ENCODE peak calls at places on chromosomes 2 and 18, in seven cellular contexts. T is HEK293T; Z is astrocyte of the hippocampus; S is A549; P is H4; H is foreskin fibroblast; E is stimulated activated CD4-positive, alpha-beta T cell treated with anti-CD3 and anti-CD28 coated beads, Interleukin-1b, Interleukin-23, amount 100 ng/mL, for 1 hour. Q is an unnamed sample.

GRCh38 chr18:38539373-38539772 is 973.8 kb upstream of the CELF4 start:
- DNase-seq in T (no peak), Z (no peak), S (no peak), P (no peak), H (no peak), E (no peak), Q (no peak)

GRCh38 chr2:46387886-46388515 is 90.8 kb downstream of the EPAS1 start:
- DNase-seq in T (no peak), Z (no peak), S (no peak), P (no peak), H (no peak), E (no peak), Q (no peak)

GRCh38 chr18:2979027-2979570 is 33.8 kb downstream of the LPIN2 start:
- DNase-seq in T (no peak), Z (peak), S (no peak), P (no peak), H (peak), E (no peak), Q (no peak)

GRCh38 chr2:64296150-64296500 is 151.9 kb upstream of the PELI1 start:
- DNase-seq in T (no peak), Z (no peak), S (no peak), P (no peak), H (no peak), E (no peak), Q (peak)

GRCh38 chr18:75035944-75036343 is 173.0 kb downstream of the PTGR3 start:
- DNase-seq in T (no peak), Z (no peak), S (no peak), P (no peak), H (no peak), E (no peak), Q (no peak)

GRCh38 chr2:223868005-223868404 is 30.6 kb upstream of the AP1S3 start:
- DNase-seq in T (no peak), Z (no peak), S (no peak), P (no peak), H (no peak), E (no peak), Q (peak)

GRCh38 chr2:64867253-64867996 is 121.8 kb upstream of the SLC1A4 start:
- DNase-seq in T (no peak), Z (no peak), S (no peak), P (no peak), H (no peak), E (no peak), Q (no peak)

GRCh38 chr2:58906151-58906645 is 665.1 kb upstream of the FANCL start:
- DNase-seq in T (no peak), Z (no peak), S (no peak), P (peak), H (no peak), E (no peak), Q (no peak)

GRCh38 chr2:175012516-175012915 is 7.3 kb upstream of the CHN1 start:
- DNase-seq in T (no peak), Z (peak), S (no peak), P (peak), H (no peak), E (no peak), Q (no peak)

GRCh38 chr2:182980115-182980514 is 58.1 kb downstream of the NCKAP1 start:
- DNase-seq in T (peak), Z (peak), S (peak), P (peak), H (peak), E (no peak), Q (peak)

GRCh38 chr2:42922790-42923631 is 130.6 kb upstream of the HAAO start:
- DNase-seq in T (no peak), Z (peak), S (no peak), P (no peak), H (peak), E (no peak), Q (no peak)

GRCh38 chr2:48883661-48884060 is 128.1 kb upstream of the LHCGR start:
- DNase-seq in T (no peak), Z (peak), S (no peak), P (no peak), H (no peak), E (no peak), Q (no peak)

GRCh38 chr2:238853724-238854123 is 5.8 kb downstream of the TWIST2 start:
- DNase-seq in T (no peak), Z (no peak), S (no peak), P (no peak), H (no peak), E (no peak), Q (no peak)

GRCh38 chr18:76345901-76346300 is 149.1 kb downstream of the ZNF516 start:
- DNase-seq in T (no peak), Z (no peak), S (no peak), P (no peak), H (no peak), E (no peak), Q (peak)

GRCh38 chr2:196259507-196260481 is 88.4 kb upstream of the STK17B start:
- DNase-seq in T (no peak), Z (peak), S (peak), P (peak), H (peak), E (no peak), Q (no peak)

GRCh38 chr2:191678437-191679110 is 638 bp downstream of the NABP1 start:
- DNase-seq in T (peak), Z (peak), S (peak), P (peak), H (no peak), E (peak), Q (peak)

GRCh38 chr18:39966275-39966674 is 1988.8 kb upstream of the PIK3C3 start:
- DNase-seq in T (peak), Z (no peak), S (no peak), P (no peak), H (no peak), E (no peak), Q (peak)

GRCh38 chr18:45386256-45386655 is 229.0 kb upstream of the SLC14A2 start:
- DNase-seq in T (peak), Z (peak), S (peak), P (peak), H (no peak), E (no peak), Q (peak)

GRCh38 chr18:67483237-67483636 is 33.3 kb downstream of the DSEL start:
- DNase-seq in T (no peak), Z (peak), S (no peak), P (no peak), H (no peak), E (no peak), Q (no peak)

GRCh38 chr2:116810071-116810470 is 1004.4 kb upstream of the DDX18 start:
- DNase-seq in T (no peak), Z (no peak), S (no peak), P (no peak), H (no peak), E (no peak), Q (no peak)

GRCh38 chr2:20300656-20301055 is 50.0 kb downstream of the PUM2 start:
- DNase-seq in T (no peak), Z (no peak), S (no peak), P (no peak), H (no peak), E (no peak), Q (no peak)

GRCh38 chr2:233775414-233775813 is 2.7 kb upstream of the MROH2A start:
- DNase-seq in T (no peak), Z (no peak), S (no peak), P (no peak), H (no peak), E (no peak), Q (no peak)

GRCh38 chr2:45851111-45851510 is 199.6 kb downstream of the PRKCE start:
- DNase-seq in T (no peak), Z (no peak), S (no peak), P (no peak), H (no peak), E (no peak), Q (no peak)

GRCh38 chr18:55096261-55097026 is 137.2 kb upstream of the CCDC68 start:
- DNase-seq in T (peak), Z (peak), S (peak), P (peak), H (peak), E (no peak), Q (peak)

GRCh38 chr18:55220523-55220922 is 261.3 kb upstream of the CCDC68 start:
- DNase-seq in T (no peak), Z (no peak), S (no peak), P (no peak), H (no peak), E (no peak), Q (no peak)

GRCh38 chr2:20485612-20485926 is 38.7 kb downstream of the RHOB start:
- DNase-seq in T (no peak), Z (no peak), S (no peak), P (no peak), H (no peak), E (no peak), Q (peak)

GRCh38 chr2:74552914-74553811 is 579 bp downstream of the LOXL3 start:
- DNase-seq in T (peak), Z (peak), S (no peak), P (no peak), H (peak), E (no peak), Q (no peak)

GRCh38 chr18:38301621-38302020 is 736.0 kb upstream of the CELF4 start:
- DNase-seq in T (no peak), Z (peak), S (no peak), P (no peak), H (no peak), E (no peak), Q (no peak)

GRCh38 chr2:197710424-197711042 is 5.4 kb downstream of the MARS2 start:
- DNase-seq in T (no peak), Z (no peak), S (no peak), P (no peak), H (no peak), E (no peak), Q (no peak)